ENCODE peak calls at places on chromosomes 7 and 10, in seven cellular contexts. P is HTR-8/SVneo; V is NCI-H1092; Z is activated CD4-positive, CD25-positive, alpha-beta regulatory T cell; Q is NCI-H774; L is sciatic nerve; S is EL. J is an unnamed sample.

GRCh38 chr7:28811990-28812389 is 146.1 kb downstream of the TRIL start:
- DNase-seq in P (no peak), V (no peak), Z (no peak), Q (no peak), L (no peak), S (no peak), J (no peak)

GRCh38 chr10:100184426-100185219 is 1.2 kb downstream of the ERLIN1 start:
- DNase-seq in P (peak; percentile 29), V (no peak), Z (no peak), Q (no peak), L (no peak), S (peak; percentile 30), J (no peak)

GRCh38 chr10:71462642-71462935 is 65.9 kb downstream of the CDH23 start:
- DNase-seq in P (no peak), V (no peak), Z (no peak), Q (peak; percentile 43), L (no peak), S (no peak), J (no peak)

GRCh38 chr10:44384601-44385422 is at the start of gene CXCL12:
- DNase-seq in P (peak; percentile 35), V (no peak), Z (no peak), Q (no peak), L (peak; percentile 80), S (peak; percentile 51), J (no peak)

GRCh38 chr7:102451371-102452054 is 13.2 kb downstream of the ALKBH4 start:
- DNase-seq in P (no peak), V (no peak), Z (no peak), Q (peak; percentile 7), L (no peak), S (peak; percentile 41), J (no peak)

GRCh38 chr10:132611026-132611910 is 73.7 kb downstream of the INPP5A start:
- DNase-seq in P (no peak), V (no peak), Z (no peak), Q (no peak), L (no peak), S (no peak), J (no peak)

GRCh38 chr7:131223151-131223550 is 104.5 kb upstream of the MKLN1 start:
- DNase-seq in P (no peak), V (no peak), Z (no peak), Q (no peak), L (no peak), S (no peak), J (no peak)

GRCh38 chr10:11382187-11382586 is 229.3 kb downstream of the USP6NL start:
- DNase-seq in P (no peak), V (no peak), Z (no peak), Q (no peak), L (no peak), S (no peak), J (no peak)

GRCh38 chr10:50234486-50234885 is 16.8 kb downstream of the ASAH2 start:
- DNase-seq in P (no peak), V (no peak), Z (no peak), Q (no peak), L (no peak), S (no peak), J (no peak)

GRCh38 chr10:26516540-26517101 is 78.5 kb downstream of the APBB1IP start:
- DNase-seq in P (no peak), V (no peak), Z (no peak), Q (no peak), L (no peak), S (no peak), J (no peak)

GRCh38 chr7:69283421-69283820 is 314.9 kb upstream of the AUTS2 start:
- DNase-seq in P (no peak), V (no peak), Z (no peak), Q (no peak), L (peak; percentile 70), S (no peak), J (no peak)

GRCh38 chr10:35165811-35166210 is 39.2 kb downstream of the CREM start:
- DNase-seq in P (no peak), V (no peak), Z (no peak), Q (no peak), L (no peak), S (no peak), J (no peak)

GRCh38 chr10:112908507-112908906 is 41.5 kb upstream of the TCF7L2 start:
- DNase-seq in P (no peak), V (no peak), Z (no peak), Q (no peak), L (no peak), S (no peak), J (no peak)

GRCh38 chr10:88651131-88651541 is 13.1 kb upstream of the LIPF start:
- DNase-seq in P (peak; percentile 40), V (no peak), Z (no peak), Q (no peak), L (no peak), S (peak; percentile 92), J (no peak)

GRCh38 chr10:97050205-97050745 is 135.5 kb downstream of the SLIT1 start:
- DNase-seq in P (no peak), V (no peak), Z (no peak), Q (no peak), L (no peak), S (no peak), J (no peak)

GRCh38 chr10:96910488-96911395 is 78.6 kb downstream of the LCOR start:
- DNase-seq in P (peak; percentile 34), V (no peak), Z (no peak), Q (peak; percentile 22), L (no peak), S (peak; percentile 42), J (peak; percentile 40)

GRCh38 chr7:155999631-156000489 is 187.6 kb upstream of the SHH start:
- DNase-seq in P (no peak), V (no peak), Z (no peak), Q (no peak), L (no peak), S (no peak), J (no peak)

GRCh38 chr7:70785427-70785826 is 346.5 kb upstream of the GALNT17 start:
- DNase-seq in P (no peak), V (no peak), Z (no peak), Q (no peak), L (no peak), S (no peak), J (no peak)

GRCh38 chr10:112461029-112461887 is 14.2 kb downstream of the VTI1A start:
- DNase-seq in P (no peak), V (no peak), Z (no peak), Q (no peak), L (no peak), S (peak; percentile 84), J (no peak)

GRCh38 chr10:21334891-21335696 is 190.4 kb downstream of the SKIDA1 start:
- DNase-seq in P (peak; percentile 54), V (no peak), Z (no peak), Q (no peak), L (peak; percentile 70), S (peak; percentile 88), J (no peak)

GRCh38 chr7:93159490-93159889 is 11.3 kb upstream of the SAMD9L start:
- DNase-seq in P (no peak), V (no peak), Z (no peak), Q (no peak), L (no peak), S (peak; percentile 58), J (no peak)

GRCh38 chr10:103463456-103463855 is 4.8 kb upstream of the CALHM1 start:
- DNase-seq in P (no peak), V (no peak), Z (no peak), Q (no peak), L (no peak), S (no peak), J (no peak)

GRCh38 chr7:3154317-3154716 is 110.7 kb upstream of the CARD11 start:
- DNase-seq in P (no peak), V (no peak), Z (no peak), Q (no peak), L (no peak), S (no peak), J (no peak)

GRCh38 chr10:98224509-98224908 is 43.5 kb downstream of the LOXL4 start:
- DNase-seq in P (no peak), V (no peak), Z (no peak), Q (no peak), L (no peak), S (peak; percentile 57), J (no peak)

GRCh38 chr7:149855368-149856305 is 17.5 kb downstream of the ZNF862 start:
- DNase-seq in P (peak; percentile 66), V (no peak), Z (no peak), Q (no peak), L (peak; percentile 36), S (peak; percentile 80), J (no peak)

GRCh38 chr7:16071246-16071857 is 350.0 kb downstream of the CRPPA start:
- DNase-seq in P (peak; percentile 27), V (peak; percentile 68), Z (no peak), Q (peak; percentile 48), L (no peak), S (peak; percentile 56), J (no peak)

GRCh38 chr7:36999851-37000480 is 275.7 kb upstream of the AOAH start:
- DNase-seq in P (no peak), V (peak; percentile 52), Z (no peak), Q (no peak), L (no peak), S (no peak), J (no peak)

GRCh38 chr10:75191821-75192568 is 18.6 kb upstream of the VDAC2 start:
- DNase-seq in P (peak; percentile 76), V (no peak), Z (no peak), Q (no peak), L (no peak), S (peak; percentile 92), J (no peak)

J was measured in GM18507.